ENCODE peak calls at places on chromosomes 2 and 18, in five cellular contexts. M, G, W, Y and U are unnamed samples.

GRCh38 chr2:217625475-217626245 is 377.1 kb downstream of the TNS1 start:
- DNase-seq in Y (peak; percentile 26), W (no peak), M (no peak), G (no peak), U (no peak)

GRCh38 chr2:71940695-71941094 is 207.0 kb downstream of the CYP26B1 start:
- DNase-seq in M (no peak), W (peak; percentile 45), Y (no peak), G (no peak), U (peak; percentile 13)

GRCh38 chr2:208573559-208573958 is 167.0 kb downstream of the PTH2R start:
- DNase-seq in G (no peak), W (no peak), Y (no peak), M (no peak), U (no peak)

GRCh38 chr2:128389521-128389920 is 70.9 kb upstream of the HS6ST1 start:
- DNase-seq in Y (no peak), M (no peak), G (peak; percentile 46), W (peak; percentile 5), U (peak; percentile 61)

GRCh38 chr18:23421277-23421676 is 31.8 kb upstream of the RIOK3 start:
- DNase-seq in W (no peak), Y (no peak), G (no peak), M (no peak), U (no peak)

GRCh38 chr2:167599228-167599627 is 648.2 kb downstream of the STK39 start:
- DNase-seq in M (no peak), G (no peak), Y (no peak), W (no peak), U (no peak)

GRCh38 chr2:71004857-71005256 is 10.2 kb upstream of the TEX261 start:
- DNase-seq in M (no peak), W (no peak), G (no peak), Y (no peak), U (peak; percentile 6)

GRCh38 chr18:51151568-51152511 is 45.6 kb downstream of the MEX3C start:
- DNase-seq in W (no peak), M (no peak), G (no peak), Y (no peak), U (peak; percentile 55)

GRCh38 chr2:75498907-75499306 is 61.8 kb downstream of the EVA1A start:
- DNase-seq in M (no peak), W (no peak), G (no peak), Y (no peak), U (no peak)

GRCh38 chr2:67255933-67256615 is 141.1 kb upstream of the ETAA1 start:
- DNase-seq in M (no peak), G (no peak), W (no peak), Y (no peak), U (no peak)

GRCh38 chr18:4734021-4734420 is 278.9 kb upstream of the DLGAP1 start:
- DNase-seq in W (no peak), M (no peak), Y (no peak), G (no peak), U (no peak)

GRCh38 chr18:22856870-22857269 is 76.3 kb upstream of the RBBP8 start:
- DNase-seq in M (no peak), Y (no peak), G (no peak), W (no peak), U (peak; percentile 29)

GRCh38 chr2:8614646-8615045 is 67.2 kb upstream of the ID2 start:
- DNase-seq in G (no peak), Y (no peak), M (peak; percentile 5), W (no peak), U (no peak)

GRCh38 chr2:4047961-4048891 is 344.9 kb downstream of the DCDC2C start:
- DNase-seq in W (no peak), M (no peak), Y (no peak), G (no peak), U (no peak)

GRCh38 chr18:72458256-72458655 is 85.9 kb downstream of the CBLN2 start:
- DNase-seq in G (no peak), M (no peak), W (no peak), Y (no peak), U (no peak)

GRCh38 chr2:83071914-83072313 is 1387.2 kb downstream of the SUCLG1 start:
- DNase-seq in W (no peak), Y (no peak), M (no peak), G (no peak), U (no peak)

GRCh38 chr2:23211987-23212583 is 172.9 kb upstream of the KLHL29 start:
- DNase-seq in Y (no peak), M (no peak), G (no peak), W (no peak), U (no peak)

GRCh38 chr18:44823782-44824181 is 143.1 kb downstream of the SETBP1 start:
- DNase-seq in W (no peak), M (no peak), G (no peak), Y (no peak), U (no peak)

GRCh38 chr18:76368976-76369375 is 126.1 kb downstream of the ZNF516 start:
- DNase-seq in M (no peak), G (peak; percentile 38), W (no peak), Y (peak; percentile 12), U (no peak)

GRCh38 chr2:104936504-104936903 is 82.6 kb downstream of the POU3F3 start:
- DNase-seq in Y (no peak), M (no peak), W (no peak), G (no peak), U (no peak)

GRCh38 chr2:235053649-235054048 is 101.8 kb downstream of the SH3BP4 start:
- DNase-seq in G (no peak), W (no peak), Y (no peak), M (no peak), U (no peak)

GRCh38 chr2:158174956-158175355 is 73.3 kb downstream of the UPP2 start:
- DNase-seq in M (no peak), Y (no peak), W (no peak), G (no peak), U (no peak)

GRCh38 chr18:35525795-35526475 is 28.2 kb upstream of the INO80C start:
- DNase-seq in M (no peak), W (no peak), Y (no peak), G (no peak), U (no peak)

GRCh38 chr2:205612661-205613060 is 69.6 kb upstream of the NRP2 start:
- DNase-seq in M (no peak), W (no peak), G (no peak), Y (no peak), U (peak; percentile 15)

GRCh38 chr2:147829106-147829505 is 15.7 kb upstream of the ACVR2A start:
- DNase-seq in G (no peak), M (no peak), W (no peak), Y (no peak), U (no peak)

GRCh38 chr2:81545626-81546025 is 1241.1 kb upstream of the LRRTM1 start:
- DNase-seq in Y (no peak), M (no peak), G (no peak), W (no peak), U (no peak)

GRCh38 chr2:219675206-219675605 is 47.8 kb downstream of the SLC4A3 start:
- DNase-seq in M (no peak), G (no peak), W (no peak), Y (no peak), U (no peak)

DNA sequence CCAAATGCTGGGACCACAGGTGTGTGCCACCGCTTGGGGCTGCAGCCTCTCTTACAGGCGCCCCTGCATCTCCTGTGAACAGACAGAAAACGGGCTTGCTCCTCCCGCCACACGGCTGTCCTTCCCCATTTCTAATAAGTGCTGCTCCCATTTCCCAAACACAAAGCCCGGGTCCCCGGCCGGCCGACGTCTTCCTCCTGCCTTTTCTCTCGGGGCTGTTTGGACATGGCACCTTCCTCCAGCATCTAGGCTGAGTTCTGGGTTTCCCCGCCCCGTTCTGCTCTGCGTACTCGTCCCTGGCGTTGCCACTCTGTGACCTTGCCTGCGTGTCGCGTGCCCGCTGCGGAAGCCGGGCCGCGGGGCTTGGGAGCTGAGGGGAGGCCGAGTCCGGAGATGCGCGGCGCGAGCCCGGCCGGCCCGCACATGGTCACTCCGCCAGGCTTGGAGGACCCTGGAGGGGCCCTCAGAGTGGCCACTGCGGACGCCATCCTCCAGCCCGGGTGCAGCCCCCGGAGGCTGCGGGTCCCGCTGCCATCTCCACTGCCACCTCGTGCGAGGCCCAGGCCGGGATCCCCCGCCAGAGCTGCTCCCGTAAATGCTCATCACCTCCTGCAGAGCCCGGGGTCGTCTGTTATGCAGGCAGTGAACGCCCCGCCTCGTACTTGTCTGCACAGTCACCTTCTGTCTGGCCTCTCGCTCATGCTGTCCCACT is 26.3 kb downstream of the PRELID3A start:
- DNase-seq in Y (no peak), M (no peak), G (no peak), W (no peak), U (peak; percentile 63)
- H3K36me3 ChIP-seq in Y (peaks cover 2% of the 10 kb centered on the region), M (no peaks in the 10 kb centered on the region), G (peaks cover 38% of the 10 kb centered on the region), W (no peaks in the 10 kb centered on the region), U (no peaks in the 10 kb centered on the region)

GRCh38 chr2:238439093-238439849 is 12.5 kb downstream of the ASB1 start:
- DNase-seq in M (no peak), Y (no peak), G (no peak), W (peak; percentile 84), U (no peak)
- H3K36me3 ChIP-seq in M (no peaks in the 10 kb centered on the region), Y (peaks cover 29% of the 10 kb centered on the region), G (peaks cover 55% of the 10 kb centered on the region), W (peaks cover 3% of the 10 kb centered on the region), U (peaks cover 6% of the 10 kb centered on the region)

GRCh38 chr18:9259148-9259547 is 75.4 kb upstream of the TWSG1 start:
- DNase-seq in G (no peak), Y (no peak), M (no peak), W (no peak), U (no peak)

GRCh38 chr18:9260388-9261380 is 73.9 kb upstream of the TWSG1 start:
- DNase-seq in M (no peak), Y (no peak), W (no peak), G (no peak), U (no peak)

GRCh38 chr18:9263264-9263663 is 71.3 kb upstream of the TWSG1 start:
- DNase-seq in G (no peak), Y (no peak), W (no peak), M (no peak), U (no peak)
- H3K36me3 ChIP-seq in G (peaks cover 24% of the 10 kb centered on the region), Y (no peaks in the 10 kb centered on the region), W (peaks cover 5% of the 10 kb centered on the region), M (no peaks in the 10 kb centered on the region), U (no peaks in the 10 kb centered on the region)

GRCh38 chr2:26298638-26299393 is 47.1 kb upstream of the SELENOI start:
- DNase-seq in W (peak; percentile 39), Y (peak; percentile 60), G (peak; percentile 84), M (no peak), U (peak; percentile 45)

GRCh38 chr2:26300234-26300641 is 45.7 kb upstream of the SELENOI start:
- DNase-seq in G (no peak), Y (peak; percentile 42), W (no peak), M (no peak), U (no peak)

GRCh38 chr2:26297061-26297460 is 48.9 kb upstream of the SELENOI start:
- DNase-seq in Y (no peak), G (no peak), M (no peak), W (no peak), U (no peak)

GRCh38 chr2:26299488-26300092 is 46.4 kb upstream of the SELENOI start:
- DNase-seq in G (no peak), M (no peak), W (no peak), Y (peak; percentile 41), U (peak; percentile 48)

DNA sequence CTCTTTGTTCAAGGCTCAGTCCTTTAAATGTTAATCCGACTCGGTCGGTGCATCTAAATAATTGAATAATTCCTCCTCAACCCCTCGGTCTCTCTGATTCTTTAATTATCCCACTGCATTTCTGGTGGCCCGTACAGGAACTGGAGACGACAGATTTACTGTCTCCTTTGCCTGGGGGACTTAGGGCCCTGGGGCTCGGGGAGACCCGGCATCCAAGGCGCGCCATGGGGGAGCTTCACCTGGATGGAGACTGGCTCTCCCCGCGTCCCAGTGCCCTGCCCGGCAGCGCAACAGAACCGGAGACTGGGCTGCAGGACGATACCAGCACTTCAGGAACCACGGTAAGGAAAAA is 47.7 kb upstream of the SELENOI start:
- DNase-seq in M (no peak), W (no peak), G (no peak), Y (no peak), U (peak; percentile 66)
- H3K36me3 ChIP-seq in M (no peaks in the 10 kb centered on the region), W (no peaks in the 10 kb centered on the region), G (no peaks in the 10 kb centered on the region), Y (no peaks in the 10 kb centered on the region), U (no peaks in the 10 kb centered on the region)